ENCODE peak calls at places on chromosome X, in ten cellular contexts. A, J, W, B, N, Z, I, T, R and F are unnamed samples.

GRCh38 chrX:15472523-15472922 is 20.6 kb downstream of the PIR start:
- DNase-seq in T (no peak), J (no peak), Z (no peak), W (no peak), I (no peak), B (no peak), N (no peak), A (no peak), R (no peak), F (no peak)

GRCh38 chrX:154417157-154417556 is 5.8 kb downstream of the TAFAZZIN start:
- DNase-seq in B (no peak), W (no peak), T (no peak), N (no peak), I (no peak), R (no peak), J (no peak), Z (no peak), A (no peak), F (no peak)

GRCh38 chrX:7941390-7942042 is 14.3 kb upstream of the PNPLA4 start:
- DNase-seq in J (no peak), B (no peak), N (no peak), T (peak), R (no peak), I (no peak), Z (peak), W (no peak), A (no peak), F (peak)

GRCh38 chrX:153499876-153500275 is 5.1 kb downstream of the BGN start:
- DNase-seq in J (no peak), T (no peak), B (no peak), W (no peak), A (peak), N (no peak), R (no peak), I (no peak), Z (no peak), F (no peak)

GRCh38 chrX:134636859-134637258 is 21.4 kb downstream of the PLAC1 start:
- DNase-seq in N (no peak), Z (no peak), A (no peak), R (no peak), I (no peak), T (no peak), W (no peak), J (no peak), B (no peak), F (no peak)

GRCh38 chrX:130015181-130015580 is 32.7 kb downstream of the BCORL1 start:
- DNase-seq in N (no peak), R (no peak), A (no peak), T (no peak), J (no peak), I (no peak), B (no peak), Z (no peak), W (no peak), F (no peak)

GRCh38 chrX:135982860-135983259 is 2.4 kb upstream of the SLC9A6 start:
- DNase-seq in T (no peak), Z (peak), W (no peak), R (no peak), I (no peak), A (no peak), J (no peak), B (no peak), N (no peak), F (no peak)

GRCh38 chrX:8668797-8669196 is 63.1 kb downstream of the ANOS1 start:
- DNase-seq in A (no peak), I (no peak), B (no peak), W (no peak), J (no peak), R (no peak), T (no peak), Z (no peak), N (no peak), F (peak)

GRCh38 chrX:49176421-49177326 is 5.0 kb downstream of the PLP2 start:
- DNase-seq in T (peak), J (no peak), A (no peak), I (no peak), B (no peak), N (no peak), R (no peak), Z (no peak), W (no peak), F (peak)

GRCh38 chrX:19883878-19884277 is 3.5 kb downstream of the SH3KBP1 start:
- DNase-seq in R (no peak), J (no peak), T (no peak), I (no peak), Z (no peak), W (no peak), N (no peak), A (no peak), B (no peak), F (no peak)

GRCh38 chrX:1239681-1240142 is 27.3 kb upstream of the CRLF2 start:
- DNase-seq in I (peak), A (peak), B (no peak), W (no peak), N (peak), Z (no peak), T (peak), J (no peak), R (peak), F (peak)